ENCODE peak calls at places on chromosomes 3 and 15, in nine cellular contexts. U is fibroblast of the aortic adventitia; X is activated CD4-positive, CD25-positive, alpha-beta regulatory T cell treated with anti-CD3 and anti-CD28 coated beads, Interleukin-2, amount 50 U/mL, for 16 hours; K is HTR-8/SVneo; O is endodermal cell; Y is DMS 273 treated with DMSO at 0.1 percent for 48 hours; G is SK-N-DZ; H is GF-D8; T is transverse colon. D is an unnamed sample.

GRCh38 chr3:190883973-190884832 is 21.7 kb upstream of the GMNC start:
- DNase-seq in T (peak; percentile 21), O (peak; percentile 81), K (peak; percentile 51), G (peak; percentile 58), H (no peak), U (peak; percentile 80), Y (peak; percentile 21), X (no peak), D (peak; percentile 91)

GRCh38 chr15:51775967-51776816 is 24.8 kb downstream of the TMOD2 start:
- DNase-seq in O (peak; percentile 88), T (peak; percentile 48), Y (peak; percentile 8), X (peak; percentile 10), K (peak; percentile 51), G (peak; percentile 54), H (no peak), U (peak; percentile 57), D (peak; percentile 80)

GRCh38 chr3:57961828-57962447 is 46.3 kb upstream of the FLNB start:
- DNase-seq in Y (no peak), G (no peak), U (peak; percentile 76), O (peak; percentile 69), T (no peak), X (no peak), K (no peak), H (peak; percentile 2), D (peak; percentile 44)

GRCh38 chr15:71931261-71931660 is 120.9 kb downstream of the NR2E3 start:
- DNase-seq in K (no peak), G (no peak), U (no peak), O (no peak), H (no peak), Y (no peak), X (no peak), T (no peak), D (no peak)

GRCh38 chr3:3177861-3178497 is 1.5 kb downstream of the CRBN start:
- DNase-seq in G (no peak), T (no peak), O (no peak), U (no peak), K (no peak), H (no peak), X (no peak), Y (no peak), D (no peak)

GRCh38 chr3:54691230-54691900 is 236.5 kb downstream of the LRTM1 start:
- DNase-seq in X (no peak), O (no peak), G (no peak), Y (no peak), U (no peak), K (no peak), T (no peak), H (no peak), D (no peak)

GRCh38 chr3:159806412-159806811 is 182.2 kb upstream of the IL12A start:
- DNase-seq in U (no peak), X (no peak), K (no peak), G (no peak), T (no peak), H (no peak), O (no peak), Y (no peak), D (no peak)

GRCh38 chr3:191135175-191135574 is 63.9 kb upstream of the OSTN start:
- DNase-seq in Y (no peak), H (no peak), X (no peak), G (no peak), U (no peak), K (no peak), T (no peak), O (no peak), D (no peak)

GRCh38 chr3:148372476-148372875 is 325.2 kb upstream of the AGTR1 start:
- DNase-seq in Y (no peak), U (no peak), X (no peak), K (no peak), O (peak; percentile 30), G (no peak), H (no peak), T (no peak), D (no peak)

GRCh38 chr3:156811092-156811862 is 14.9 kb upstream of the LEKR1 start:
- DNase-seq in Y (no peak), H (no peak), G (no peak), T (peak; percentile 27), U (peak; percentile 65), X (no peak), O (no peak), K (no peak), D (no peak)

GRCh38 chr15:70507772-70508351 is 255.5 kb downstream of the UACA start:
- DNase-seq in U (peak; percentile 39), K (peak; percentile 70), Y (no peak), G (no peak), X (no peak), O (no peak), H (peak; percentile 53), T (no peak), D (peak; percentile 32)

GRCh38 chr3:142785996-142786395 is 62.2 kb downstream of the TRPC1 start:
- DNase-seq in K (no peak), T (no peak), Y (no peak), U (no peak), X (no peak), O (no peak), H (no peak), G (no peak), D (no peak)

GRCh38 chr15:101373580-101373979 is 78.5 kb upstream of the SNRPA1 start:
- DNase-seq in T (no peak), K (no peak), U (no peak), X (no peak), G (no peak), O (no peak), Y (no peak), H (no peak), D (no peak)